ENCODE peak calls at places on chromosomes 16 and 17, in eight cellular contexts. A is HCT116, I is SK-N-SH, O is PC-3, B is GM23248, L is neural progenitor cell, Y is MM.1S, U is hepatocyte. R is an unnamed sample.

GRCh38 chr16:78751601-78752000 is 652.1 kb downstream of the WWOX start:
- DNase-seq in Y (no peak), L (no peak), B (no peak), I (no peak), U (no peak), O (no peak), A (no peak), R (no peak)

GRCh38 chr17:57935833-57936807 is 19.1 kb downstream of the CUEDC1 start:
- DNase-seq in Y (no peak), I (peak; percentile 70), O (peak; percentile 44), L (peak; percentile 79), A (no peak), B (peak; percentile 77), U (no peak), R (peak; percentile 48)

GRCh38 chr16:28604186-28604565 is 5.7 kb downstream of the SULT1A1 start:
- DNase-seq in A (no peak), U (no peak), L (no peak), O (no peak), I (no peak), Y (no peak), B (no peak), R (no peak)

GRCh38 chr17:73371285-73371684 is 59.5 kb upstream of the CDC42EP4 start:
- DNase-seq in Y (no peak), L (no peak), U (no peak), B (peak; percentile 94), O (peak; percentile 90), I (no peak), A (no peak), R (no peak)

GRCh38 chr16:10983175-10983558 is 38.8 kb downstream of the CLEC16A start:
- DNase-seq in A (no peak), U (no peak), L (no peak), B (no peak), Y (no peak), O (no peak), I (no peak), R (no peak)

GRCh38 chr17:39787038-39787437 is 49.3 kb downstream of the GRB7 start:
- DNase-seq in A (no peak), I (no peak), B (no peak), O (no peak), Y (no peak), U (no peak), L (no peak), R (no peak)

GRCh38 chr16:35523991-35524390 is 2064.6 kb downstream of the TP53TG3F start:
- DNase-seq in B (no peak), I (no peak), O (no peak), A (no peak), U (no peak), L (no peak), Y (no peak), R (no peak)

GRCh38 chr17:62652251-62653001 is 25.0 kb downstream of the MRC2 start:
- DNase-seq in U (peak; percentile 29), B (peak; percentile 91), Y (peak; percentile 21), I (peak; percentile 88), A (no peak), O (peak; percentile 78), L (peak; percentile 63), R (peak; percentile 64)

GRCh38 chr16:3681206-3681605 is 26.7 kb downstream of the DNASE1 start:
- DNase-seq in A (no peak), I (no peak), U (no peak), Y (no peak), B (peak; percentile 12), L (no peak), O (no peak), R (no peak)

GRCh38 chr16:23401142-23401541 is 51.8 kb downstream of the COG7 start:
- DNase-seq in B (no peak), U (no peak), I (no peak), O (no peak), L (no peak), A (no peak), Y (no peak), R (no peak)

GRCh38 chr17:70185280-70185679 is 15.9 kb downstream of the KCNJ2 start:
- DNase-seq in Y (no peak), O (no peak), L (no peak), U (no peak), A (no peak), B (no peak), I (no peak), R (no peak)

GRCh38 chr17:70184207-70184606 is 14.9 kb downstream of the KCNJ2 start:
- DNase-seq in B (no peak), U (no peak), Y (no peak), A (no peak), I (no peak), L (no peak), O (no peak), R (no peak)

GRCh38 chr17:70183508-70183907 is 14.2 kb downstream of the KCNJ2 start:
- DNase-seq in B (no peak), O (no peak), Y (no peak), L (no peak), I (no peak), A (no peak), U (no peak), R (no peak)

GRCh38 chr17:70187383-70187782 is 18.1 kb downstream of the KCNJ2 start:
- DNase-seq in L (no peak), Y (no peak), A (no peak), O (peak; percentile 54), I (no peak), U (no peak), B (peak; percentile 73), R (no peak)

GRCh38 chr17:70184770-70185169 is 15.4 kb downstream of the KCNJ2 start:
- DNase-seq in B (peak; percentile 86), O (peak; percentile 88), U (peak; percentile 34), L (no peak), Y (no peak), I (no peak), A (no peak), R (no peak)
- TF ChIP-seq EZH2phosphoT487 in B (no peak), O (no peak), U (no peak), L (no peak), Y (no peak), I (no peak), A (no peak), R (no peak)

GRCh38 chr17:78652024-78652423 is 74.8 kb upstream of the DNAH17 start:
- DNase-seq in A (no peak), U (no peak), O (no peak), B (no peak), L (no peak), Y (no peak), I (no peak), R (no peak)

GRCh38 chr17:78651551-78651950 is 74.4 kb upstream of the DNAH17 start:
- DNase-seq in Y (no peak), I (no peak), U (no peak), A (no peak), L (no peak), B (no peak), O (no peak), R (no peak)

GRCh38 chr17:78654230-78654824 is 77.1 kb upstream of the DNAH17 start:
- DNase-seq in I (no peak), A (no peak), U (no peak), L (no peak), O (no peak), Y (no peak), B (no peak), R (no peak)

GRCh38 chr17:78652913-78653312 is 75.7 kb upstream of the DNAH17 start:
- DNase-seq in O (no peak), Y (no peak), A (no peak), B (no peak), L (no peak), U (no peak), I (no peak), R (no peak)

GRCh38 chr17:78653382-78653781 is 76.2 kb upstream of the DNAH17 start:
- DNase-seq in Y (no peak), O (peak; percentile 58), A (no peak), B (peak; percentile 59), I (peak; percentile 3), L (no peak), U (no peak), R (no peak)
- TF ChIP-seq EZH2phosphoT487 in Y (no peak), O (no peak), A (no peak), B (no peak), I (no peak), L (no peak), U (no peak), R (no peak)

GRCh38 chr16:74700206-74701040 is at the start of gene MLKL:
- DNase-seq in U (peak; percentile 58), B (peak; percentile 77), I (peak; percentile 66), L (peak; percentile 53), O (peak; percentile 62), A (peak; percentile 31), Y (peak; percentile 35), R (peak; percentile 77)
- TF ChIP-seq EZH2phosphoT487 in U (no peak), B (no peak), I (no peak), L (no peak), O (no peak), A (no peak), Y (no peak), R (no peak)

DNA sequence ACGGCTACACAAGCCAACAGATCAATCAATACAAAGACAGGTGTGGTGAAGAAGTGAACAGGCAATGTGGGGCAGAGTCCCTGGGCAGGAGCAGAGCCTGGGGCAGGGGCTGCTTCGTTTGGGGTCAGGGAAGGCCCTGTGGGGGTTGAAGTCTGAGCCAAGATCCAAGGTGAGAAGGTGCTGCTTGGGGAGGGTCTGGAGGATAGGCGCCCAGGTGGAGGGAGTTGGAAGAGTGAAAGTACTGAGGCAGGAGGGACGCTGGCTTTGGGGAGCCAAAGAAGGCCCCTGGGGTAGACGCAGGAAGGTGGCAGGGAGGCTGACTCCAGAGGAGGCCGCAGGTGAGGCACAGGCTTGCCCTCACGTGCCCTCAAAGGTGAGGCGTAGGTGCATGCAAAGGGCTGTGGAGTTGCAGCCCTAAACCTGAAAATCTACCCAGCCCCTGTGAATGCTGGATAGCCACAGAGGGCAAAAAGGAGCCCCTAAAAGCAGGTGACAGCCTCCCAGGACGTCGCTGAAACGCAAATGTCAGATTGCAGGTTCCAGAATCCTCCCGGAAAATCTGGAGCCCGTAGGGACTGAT is 33.3 kb downstream of the WFDC1 start:
- DNase-seq in A (no peak), I (no peak), O (no peak), U (no peak), L (no peak), B (no peak), Y (no peak), R (no peak)
- TF ChIP-seq EZH2phosphoT487 in A (no peak), I (no peak), O (no peak), U (no peak), L (no peak), B (no peak), Y (no peak), R (no peak)